ENCODE peak calls at places on chromosomes 16 and 17, in six cellular contexts. One of them, this sample, is unnamed.

GRCh38 chr17:71765437-71765836 is 355.4 kb upstream of the SOX9 start:
- DNase-seq in mucosa of gallbladder: no peak
- DNase-seq in stimulated activated naive CD8-positive, alpha-beta T cell treated with anti-CD3 and anti-CD28 coated beads, Interleukin-15, Interleukin-2, amounts not matched to agents 100 U/mL and 50 U/mL, for 24 hours: no peak
- DNase-seq in non-pigmented ciliary epithelial cell: no peak
- DNase-seq in GM04503: no peak
- DNase-seq in activated CD8-positive, alpha-beta memory T cell treated with anti-CD3 and anti-CD28 coated beads for 48 hours: no peak
- DNase-seq in this sample: no peak

GRCh38 chr16:70730944-70731343 is 45.1 kb upstream of the MTSS2 start:
- DNase-seq in mucosa of gallbladder: no peak
- DNase-seq in stimulated activated naive CD8-positive, alpha-beta T cell treated with anti-CD3 and anti-CD28 coated beads, Interleukin-15, Interleukin-2, amounts not matched to agents 100 U/mL and 50 U/mL, for 24 hours: no peak
- DNase-seq in non-pigmented ciliary epithelial cell: no peak
- DNase-seq in GM04503: no peak
- DNase-seq in activated CD8-positive, alpha-beta memory T cell treated with anti-CD3 and anti-CD28 coated beads for 48 hours: no peak
- DNase-seq in this sample: no peak

GRCh38 chr17:41895617-41896016 is 23.1 kb downstream of the ACLY start:
- DNase-seq in mucosa of gallbladder: no peak
- DNase-seq in stimulated activated naive CD8-positive, alpha-beta T cell treated with anti-CD3 and anti-CD28 coated beads, Interleukin-15, Interleukin-2, amounts not matched to agents 100 U/mL and 50 U/mL, for 24 hours: no peak
- DNase-seq in non-pigmented ciliary epithelial cell: no peak
- DNase-seq in GM04503: no peak
- DNase-seq in activated CD8-positive, alpha-beta memory T cell treated with anti-CD3 and anti-CD28 coated beads for 48 hours: no peak
- DNase-seq in this sample: no peak

GRCh38 chr17:62617894-62618472 is 9.5 kb upstream of the MRC2 start:
- DNase-seq in mucosa of gallbladder: no peak
- DNase-seq in stimulated activated naive CD8-positive, alpha-beta T cell treated with anti-CD3 and anti-CD28 coated beads, Interleukin-15, Interleukin-2, amounts not matched to agents 100 U/mL and 50 U/mL, for 24 hours: no peak
- DNase-seq in non-pigmented ciliary epithelial cell: no peak
- DNase-seq in GM04503: no peak
- DNase-seq in activated CD8-positive, alpha-beta memory T cell treated with anti-CD3 and anti-CD28 coated beads for 48 hours: no peak
- DNase-seq in this sample: no peak

GRCh38 chr17:42163113-42163512 is 8.3 kb upstream of the RAB5C start:
- DNase-seq in mucosa of gallbladder: no peak
- DNase-seq in stimulated activated naive CD8-positive, alpha-beta T cell treated with anti-CD3 and anti-CD28 coated beads, Interleukin-15, Interleukin-2, amounts not matched to agents 100 U/mL and 50 U/mL, for 24 hours: peak; percentile 74
- DNase-seq in non-pigmented ciliary epithelial cell: no peak
- DNase-seq in GM04503: no peak
- DNase-seq in activated CD8-positive, alpha-beta memory T cell treated with anti-CD3 and anti-CD28 coated beads for 48 hours: peak; percentile 51
- DNase-seq in this sample: no peak

GRCh38 chr17:50508573-50509460 is 578 bp downstream of the MYCBPAP start:
- DNase-seq in mucosa of gallbladder: no peak
- DNase-seq in stimulated activated naive CD8-positive, alpha-beta T cell treated with anti-CD3 and anti-CD28 coated beads, Interleukin-15, Interleukin-2, amounts not matched to agents 100 U/mL and 50 U/mL, for 24 hours: no peak
- DNase-seq in non-pigmented ciliary epithelial cell: no peak
- DNase-seq in GM04503: no peak
- DNase-seq in activated CD8-positive, alpha-beta memory T cell treated with anti-CD3 and anti-CD28 coated beads for 48 hours: no peak
- DNase-seq in this sample: no peak

GRCh38 chr16:11181242-11181888 is 74.6 kb downstream of the SOCS1 start:
- DNase-seq in mucosa of gallbladder: no peak
- DNase-seq in stimulated activated naive CD8-positive, alpha-beta T cell treated with anti-CD3 and anti-CD28 coated beads, Interleukin-15, Interleukin-2, amounts not matched to agents 100 U/mL and 50 U/mL, for 24 hours: no peak
- DNase-seq in non-pigmented ciliary epithelial cell: no peak
- DNase-seq in GM04503: no peak
- DNase-seq in activated CD8-positive, alpha-beta memory T cell treated with anti-CD3 and anti-CD28 coated beads for 48 hours: no peak
- DNase-seq in this sample: no peak

GRCh38 chr17:56913000-56913866 is 616 bp downstream of the TRIM25 start:
- DNase-seq in mucosa of gallbladder: no peak
- DNase-seq in stimulated activated naive CD8-positive, alpha-beta T cell treated with anti-CD3 and anti-CD28 coated beads, Interleukin-15, Interleukin-2, amounts not matched to agents 100 U/mL and 50 U/mL, for 24 hours: no peak
- DNase-seq in non-pigmented ciliary epithelial cell: no peak
- DNase-seq in GM04503: no peak
- DNase-seq in activated CD8-positive, alpha-beta memory T cell treated with anti-CD3 and anti-CD28 coated beads for 48 hours: no peak
- DNase-seq in this sample: no peak

GRCh38 chr16:84298376-84298899 is 3.8 kb downstream of the WFDC1 start:
- DNase-seq in mucosa of gallbladder: peak; percentile 43
- DNase-seq in stimulated activated naive CD8-positive, alpha-beta T cell treated with anti-CD3 and anti-CD28 coated beads, Interleukin-15, Interleukin-2, amounts not matched to agents 100 U/mL and 50 U/mL, for 24 hours: no peak
- DNase-seq in non-pigmented ciliary epithelial cell: no peak
- DNase-seq in GM04503: no peak
- DNase-seq in activated CD8-positive, alpha-beta memory T cell treated with anti-CD3 and anti-CD28 coated beads for 48 hours: no peak
- DNase-seq in this sample: no peak

GRCh38 chr17:2335726-2336214 is 487 bp downstream of the TSR1 start:
- DNase-seq in mucosa of gallbladder: no peak
- DNase-seq in stimulated activated naive CD8-positive, alpha-beta T cell treated with anti-CD3 and anti-CD28 coated beads, Interleukin-15, Interleukin-2, amounts not matched to agents 100 U/mL and 50 U/mL, for 24 hours: peak; percentile 12
- DNase-seq in non-pigmented ciliary epithelial cell: no peak
- DNase-seq in GM04503: no peak
- DNase-seq in activated CD8-positive, alpha-beta memory T cell treated with anti-CD3 and anti-CD28 coated beads for 48 hours: no peak
- DNase-seq in this sample: no peak

GRCh38 chr17:64262125-64262421 is 987 bp downstream of the TEX2 start:
- DNase-seq in mucosa of gallbladder: no peak
- DNase-seq in stimulated activated naive CD8-positive, alpha-beta T cell treated with anti-CD3 and anti-CD28 coated beads, Interleukin-15, Interleukin-2, amounts not matched to agents 100 U/mL and 50 U/mL, for 24 hours: no peak
- DNase-seq in non-pigmented ciliary epithelial cell: no peak
- DNase-seq in GM04503: no peak
- DNase-seq in activated CD8-positive, alpha-beta memory T cell treated with anti-CD3 and anti-CD28 coated beads for 48 hours: no peak
- DNase-seq in this sample: no peak

GRCh38 chr17:73803867-73804539 is 159.8 kb upstream of the SDK2 start:
- DNase-seq in mucosa of gallbladder: no peak
- DNase-seq in stimulated activated naive CD8-positive, alpha-beta T cell treated with anti-CD3 and anti-CD28 coated beads, Interleukin-15, Interleukin-2, amounts not matched to agents 100 U/mL and 50 U/mL, for 24 hours: no peak
- DNase-seq in non-pigmented ciliary epithelial cell: no peak
- DNase-seq in GM04503: no peak
- DNase-seq in activated CD8-positive, alpha-beta memory T cell treated with anti-CD3 and anti-CD28 coated beads for 48 hours: no peak
- DNase-seq in this sample: no peak

GRCh38 chr17:42107597-42108576 is 4.6 kb downstream of the DHX58 start:
- DNase-seq in mucosa of gallbladder: peak; percentile 78
- DNase-seq in stimulated activated naive CD8-positive, alpha-beta T cell treated with anti-CD3 and anti-CD28 coated beads, Interleukin-15, Interleukin-2, amounts not matched to agents 100 U/mL and 50 U/mL, for 24 hours: peak; percentile 97
- DNase-seq in non-pigmented ciliary epithelial cell: no peak
- DNase-seq in GM04503: no peak
- DNase-seq in activated CD8-positive, alpha-beta memory T cell treated with anti-CD3 and anti-CD28 coated beads for 48 hours: peak; percentile 89
- DNase-seq in this sample: peak; percentile 87

GRCh38 chr16:1283996-1284592 is 25.3 kb upstream of the UBE2I start:
- DNase-seq in mucosa of gallbladder: no peak
- DNase-seq in stimulated activated naive CD8-positive, alpha-beta T cell treated with anti-CD3 and anti-CD28 coated beads, Interleukin-15, Interleukin-2, amounts not matched to agents 100 U/mL and 50 U/mL, for 24 hours: no peak
- DNase-seq in non-pigmented ciliary epithelial cell: no peak
- DNase-seq in GM04503: no peak
- DNase-seq in activated CD8-positive, alpha-beta memory T cell treated with anti-CD3 and anti-CD28 coated beads for 48 hours: no peak
- DNase-seq in this sample: no peak

GRCh38 chr16:1159973-1160772 is 7.3 kb downstream of the CACNA1H start:
- DNase-seq in mucosa of gallbladder: peak; percentile 81
- DNase-seq in stimulated activated naive CD8-positive, alpha-beta T cell treated with anti-CD3 and anti-CD28 coated beads, Interleukin-15, Interleukin-2, amounts not matched to agents 100 U/mL and 50 U/mL, for 24 hours: no peak
- DNase-seq in non-pigmented ciliary epithelial cell: no peak
- DNase-seq in GM04503: no peak
- DNase-seq in activated CD8-positive, alpha-beta memory T cell treated with anti-CD3 and anti-CD28 coated beads for 48 hours: no peak
- DNase-seq in this sample: no peak

GRCh38 chr17:79690988-79691836 is 39.5 kb upstream of the ENPP7 start:
- DNase-seq in mucosa of gallbladder: no peak
- DNase-seq in stimulated activated naive CD8-positive, alpha-beta T cell treated with anti-CD3 and anti-CD28 coated beads, Interleukin-15, Interleukin-2, amounts not matched to agents 100 U/mL and 50 U/mL, for 24 hours: no peak
- DNase-seq in non-pigmented ciliary epithelial cell: no peak
- DNase-seq in GM04503: no peak
- DNase-seq in activated CD8-positive, alpha-beta memory T cell treated with anti-CD3 and anti-CD28 coated beads for 48 hours: no peak
- DNase-seq in this sample: no peak

GRCh38 chr16:10868562-10869469 is 8.2 kb upstream of the CIITA start:
- DNase-seq in mucosa of gallbladder: peak; percentile 39
- DNase-seq in stimulated activated naive CD8-positive, alpha-beta T cell treated with anti-CD3 and anti-CD28 coated beads, Interleukin-15, Interleukin-2, amounts not matched to agents 100 U/mL and 50 U/mL, for 24 hours: peak; percentile 28
- DNase-seq in non-pigmented ciliary epithelial cell: no peak
- DNase-seq in GM04503: no peak
- DNase-seq in activated CD8-positive, alpha-beta memory T cell treated with anti-CD3 and anti-CD28 coated beads for 48 hours: no peak
- DNase-seq in this sample: peak; percentile 44

GRCh38 chr17:75077490-75078096 is 10.2 kb upstream of the SLC16A5 start:
- DNase-seq in mucosa of gallbladder: peak; percentile 67
- DNase-seq in stimulated activated naive CD8-positive, alpha-beta T cell treated with anti-CD3 and anti-CD28 coated beads, Interleukin-15, Interleukin-2, amounts not matched to agents 100 U/mL and 50 U/mL, for 24 hours: peak; percentile 64
- DNase-seq in non-pigmented ciliary epithelial cell: no peak
- DNase-seq in GM04503: no peak
- DNase-seq in activated CD8-positive, alpha-beta memory T cell treated with anti-CD3 and anti-CD28 coated beads for 48 hours: no peak
- DNase-seq in this sample: peak; percentile 83

GRCh38 chr17:73782641-73783381 is 138.6 kb upstream of the SDK2 start:
- DNase-seq in mucosa of gallbladder: no peak
- DNase-seq in stimulated activated naive CD8-positive, alpha-beta T cell treated with anti-CD3 and anti-CD28 coated beads, Interleukin-15, Interleukin-2, amounts not matched to agents 100 U/mL and 50 U/mL, for 24 hours: no peak
- DNase-seq in non-pigmented ciliary epithelial cell: no peak
- DNase-seq in GM04503: no peak
- DNase-seq in activated CD8-positive, alpha-beta memory T cell treated with anti-CD3 and anti-CD28 coated beads for 48 hours: no peak
- DNase-seq in this sample: peak; percentile 40

GRCh38 chr17:64506201-64506575 is at the start of gene DDX5:
- DNase-seq in mucosa of gallbladder: peak; percentile 98
- DNase-seq in stimulated activated naive CD8-positive, alpha-beta T cell treated with anti-CD3 and anti-CD28 coated beads, Interleukin-15, Interleukin-2, amounts not matched to agents 100 U/mL and 50 U/mL, for 24 hours: peak; percentile 98
- DNase-seq in non-pigmented ciliary epithelial cell: peak; percentile 71
- DNase-seq in GM04503: peak; percentile 86
- DNase-seq in activated CD8-positive, alpha-beta memory T cell treated with anti-CD3 and anti-CD28 coated beads for 48 hours: peak; percentile 98
- DNase-seq in this sample: peak; percentile 99

GRCh38 chr16:51762081-51762995 is 611.3 kb upstream of the SALL1 start:
- DNase-seq in mucosa of gallbladder: peak; percentile 72
- DNase-seq in stimulated activated naive CD8-positive, alpha-beta T cell treated with anti-CD3 and anti-CD28 coated beads, Interleukin-15, Interleukin-2, amounts not matched to agents 100 U/mL and 50 U/mL, for 24 hours: peak; percentile 74
- DNase-seq in non-pigmented ciliary epithelial cell: peak; percentile 9
- DNase-seq in GM04503: peak; percentile 13
- DNase-seq in activated CD8-positive, alpha-beta memory T cell treated with anti-CD3 and anti-CD28 coated beads for 48 hours: peak; percentile 47
- DNase-seq in this sample: peak; percentile 78

GRCh38 chr16:6125483-6126259 is 1028.1 kb upstream of the EEF2KMT start:
- DNase-seq in mucosa of gallbladder: no peak
- DNase-seq in stimulated activated naive CD8-positive, alpha-beta T cell treated with anti-CD3 and anti-CD28 coated beads, Interleukin-15, Interleukin-2, amounts not matched to agents 100 U/mL and 50 U/mL, for 24 hours: no peak
- DNase-seq in non-pigmented ciliary epithelial cell: no peak
- DNase-seq in GM04503: no peak
- DNase-seq in activated CD8-positive, alpha-beta memory T cell treated with anti-CD3 and anti-CD28 coated beads for 48 hours: no peak
- DNase-seq in this sample: no peak

GRCh38 chr16:73232555-73233422 is 184.9 kb upstream of the ZFHX3 start:
- DNase-seq in mucosa of gallbladder: peak; percentile 75
- DNase-seq in stimulated activated naive CD8-positive, alpha-beta T cell treated with anti-CD3 and anti-CD28 coated beads, Interleukin-15, Interleukin-2, amounts not matched to agents 100 U/mL and 50 U/mL, for 24 hours: no peak
- DNase-seq in non-pigmented ciliary epithelial cell: peak; percentile 85
- DNase-seq in GM04503: no peak
- DNase-seq in activated CD8-positive, alpha-beta memory T cell treated with anti-CD3 and anti-CD28 coated beads for 48 hours: no peak
- DNase-seq in this sample: no peak

GRCh38 chr16:78096386-78096785 is 3.1 kb upstream of the WWOX start:
- DNase-seq in mucosa of gallbladder: no peak
- DNase-seq in stimulated activated naive CD8-positive, alpha-beta T cell treated with anti-CD3 and anti-CD28 coated beads, Interleukin-15, Interleukin-2, amounts not matched to agents 100 U/mL and 50 U/mL, for 24 hours: no peak
- DNase-seq in non-pigmented ciliary epithelial cell: no peak
- DNase-seq in GM04503: no peak
- DNase-seq in activated CD8-positive, alpha-beta memory T cell treated with anti-CD3 and anti-CD28 coated beads for 48 hours: no peak
- DNase-seq in this sample: no peak

GRCh38 chr17:63497708-63498483 is 21.0 kb downstream of the ACE start:
- DNase-seq in mucosa of gallbladder: no peak
- DNase-seq in stimulated activated naive CD8-positive, alpha-beta T cell treated with anti-CD3 and anti-CD28 coated beads, Interleukin-15, Interleukin-2, amounts not matched to agents 100 U/mL and 50 U/mL, for 24 hours: no peak
- DNase-seq in non-pigmented ciliary epithelial cell: no peak
- DNase-seq in GM04503: no peak
- DNase-seq in activated CD8-positive, alpha-beta memory T cell treated with anti-CD3 and anti-CD28 coated beads for 48 hours: no peak
- DNase-seq in this sample: no peak